ENCODE peak calls at places on chromosomes 13 and 19, in ten cellular contexts. K is CD4-positive, CD25-positive, alpha-beta regulatory T cell; R is lower leg skin; C is fibroblast of the conjunctiva; F is AG09319; L is T-helper 2 cell treated with Interferon-gamma antibody and Interleukin-4, amounts not matched to agents 5 μg/mL and 100 μg/mL, for 36 hours; T is KG1; I is activated T-cell treated with anti-CD3 and anti-CD28 coated beads, Interleukin-2, amount 50 U/mL, for 24 hours; P is HT-29; J is activated CD4-positive, alpha-beta T cell treated with anti-CD3 and anti-CD28 coated beads for 24 hours. U is an unnamed sample.

GRCh38 chr13:102724923-102725322 is 30.1 kb upstream of the METTL21C start:
- DNase-seq in J (no peak), F (no peak), K (peak), R (no peak), C (peak), P (peak), T (no peak), I (no peak), L (no peak), U (no peak)

GRCh38 chr19:42295831-42296525 is 6.0 kb upstream of the PRR19 start:
- DNase-seq in F (no peak), J (peak), P (peak), C (no peak), R (peak), T (peak), I (peak), L (peak), K (peak), U (no peak)

GRCh38 chr19:16594681-16595091 is 22.5 kb upstream of the SLC35E1 start:
- DNase-seq in T (no peak), K (peak), I (peak), C (no peak), R (no peak), L (no peak), F (no peak), J (no peak), P (no peak), U (no peak)

GRCh38 chr19:41225238-41226052 is 6.4 kb downstream of the AXL start:
- DNase-seq in F (peak), T (no peak), I (no peak), J (peak), L (peak), R (peak), P (peak), C (peak), K (peak), U (no peak)

GRCh38 chr13:42803563-42804212 is 22.3 kb downstream of the FAM216B start:
- DNase-seq in I (no peak), P (no peak), F (peak), C (peak), J (no peak), R (no peak), K (no peak), L (no peak), T (no peak), U (no peak)

GRCh38 chr13:88945793-88946192 is 1274.6 kb downstream of the SLITRK5 start:
- DNase-seq in T (no peak), L (no peak), F (no peak), J (no peak), C (no peak), K (no peak), I (no peak), P (no peak), R (no peak), U (no peak)

GRCh38 chr13:92843549-92843948 is 383.1 kb upstream of the GPC6 start:
- DNase-seq in F (peak), I (no peak), K (no peak), P (no peak), R (no peak), J (no peak), C (peak), L (no peak), T (no peak), U (no peak)

GRCh38 chr13:30165791-30166190 is 141.6 kb downstream of the KATNAL1 start:
- DNase-seq in F (no peak), K (no peak), I (no peak), J (no peak), T (no peak), R (no peak), P (no peak), C (no peak), L (no peak), U (no peak)

GRCh38 chr13:77698211-77699058 is 948 bp downstream of the SLAIN1 start:
- DNase-seq in J (peak), I (peak), K (peak), R (no peak), T (peak), L (peak), F (no peak), C (no peak), P (no peak), U (no peak)

GRCh38 chr19:18443831-18444230 is 5.9 kb upstream of the ISYNA1 start:
- DNase-seq in C (no peak), J (no peak), R (no peak), F (no peak), T (no peak), L (no peak), I (no peak), K (no peak), P (no peak), U (no peak)